ENCODE peak calls at places on chromosomes 7 and 10, in eight cellular contexts. K is Peyer's patch; X is iPS DF 6.9; O is lower lobe of right lung; F is ovary; E is body of pancreas; I is CD8-positive, alpha-beta T cell; J is heart left ventricle. P is an unnamed sample.
A peak's percentile ranks its signal among the peaks of the same experiment; 100 is the strongest.

GRCh38 chr10:122853665-122854313 is 8.1 kb upstream of the CUZD1 start:
- DNase-seq in X (no peak), F (no peak), J (no peak), E (no peak), K (no peak), O (no peak), I (no peak), P (no peak)

GRCh38 chr7:6615853-6616555 is 594 bp downstream of the ZNF853 start:
- DNase-seq in X (no peak), E (peak; percentile 57), F (peak; percentile 56), O (peak; percentile 52), K (no peak), J (no peak), I (no peak), P (no peak)

GRCh38 chr10:79286318-79286951 is 60.8 kb upstream of the PPIF start:
- DNase-seq in K (peak; percentile 96), J (peak; percentile 74), I (peak; percentile 53), E (peak; percentile 48), O (peak; percentile 92), X (no peak), F (peak; percentile 80), P (peak; percentile 78)

GRCh38 chr7:90816511-90817142 is 220.5 kb downstream of the CDK14 start:
- DNase-seq in X (no peak), E (no peak), O (no peak), J (no peak), K (no peak), F (no peak), I (no peak), P (no peak)

GRCh38 chr7:130216750-130217149 is 9.1 kb downstream of the SSMEM1 start:
- DNase-seq in X (no peak), K (no peak), F (no peak), E (no peak), I (no peak), O (no peak), J (no peak), P (no peak)

GRCh38 chr7:33868151-33868550 is 37.2 kb upstream of the BMPER start:
- DNase-seq in I (no peak), O (no peak), K (no peak), F (no peak), E (no peak), J (no peak), X (no peak), P (no peak)

GRCh38 chr7:85287126-85287825 is 100.4 kb upstream of the SEMA3D start:
- DNase-seq in J (no peak), K (no peak), O (no peak), X (no peak), F (no peak), I (no peak), E (no peak), P (no peak)

GRCh38 chr10:104501864-104502579 is 139.1 kb upstream of the SORCS3 start:
- DNase-seq in I (no peak), O (no peak), X (no peak), J (no peak), F (no peak), K (no peak), E (no peak), P (no peak)

GRCh38 chr7:77482015-77482414 is 55.1 kb upstream of the PTPN12 start:
- DNase-seq in K (peak; percentile 71), X (no peak), F (no peak), J (no peak), O (peak; percentile 67), E (peak; percentile 67), I (no peak), P (no peak)

GRCh38 chr10:47261121-47261520 is 38.9 kb upstream of the GDF10 start:
- DNase-seq in J (no peak), F (no peak), X (no peak), I (no peak), E (no peak), O (no peak), K (peak; percentile 80), P (peak; percentile 43)

GRCh38 chr10:70350501-70350900 is 31.9 kb downstream of the LRRC20 start:
- DNase-seq in I (no peak), F (no peak), O (no peak), K (no peak), X (no peak), E (no peak), J (no peak), P (no peak)

GRCh38 chr7:128100225-128100948 is 69.2 kb upstream of the LRRC4 start:
- DNase-seq in O (no peak), F (no peak), E (no peak), I (no peak), K (no peak), J (no peak), X (no peak), P (no peak)

GRCh38 chr7:119711104-119711503 is 561.9 kb upstream of the KCND2 start:
- DNase-seq in K (no peak), J (no peak), O (no peak), F (no peak), I (no peak), X (no peak), E (no peak), P (no peak)

GRCh38 chr10:27223964-27224363 is 16.6 kb downstream of the ACBD5 start:
- DNase-seq in E (peak; percentile 55), X (no peak), F (peak; percentile 27), O (no peak), J (no peak), I (peak; percentile 13), K (peak; percentile 74), P (peak; percentile 56)

GRCh38 chr10:77613476-77614130 is 24.0 kb downstream of the KCNMA1 start:
- DNase-seq in I (no peak), F (no peak), K (no peak), E (no peak), X (no peak), O (no peak), J (no peak), P (no peak)

GRCh38 chr7:32761451-32762320 is 129.9 kb downstream of the KBTBD2 start:
- DNase-seq in K (no peak), J (no peak), X (no peak), I (no peak), E (no peak), F (no peak), O (no peak), P (no peak)

GRCh38 chr10:75410135-75410787 is 8.7 kb upstream of the ZNF503 start:
- DNase-seq in O (no peak), X (no peak), I (no peak), F (peak; percentile 43), E (no peak), K (no peak), J (no peak), P (no peak)

DNA sequence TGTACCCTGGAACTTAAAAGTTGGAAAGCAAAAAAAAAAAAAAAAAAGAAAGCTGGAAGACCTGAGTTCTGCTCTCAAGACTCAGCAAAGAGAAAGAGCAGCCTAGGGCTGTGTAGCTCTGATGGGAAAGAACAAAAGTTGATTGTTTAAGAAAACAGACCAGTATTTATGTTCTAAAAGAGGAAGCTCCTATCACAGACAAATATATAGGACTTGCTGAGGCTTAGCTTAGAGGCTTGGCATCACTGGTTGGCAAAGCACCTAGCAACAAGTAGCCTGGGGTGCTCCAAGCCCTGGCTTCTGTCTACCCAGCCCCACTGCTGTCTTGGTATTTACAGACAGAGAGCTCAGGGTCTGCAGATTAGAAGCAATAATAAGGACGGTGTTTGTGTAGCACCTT is 36.8 kb upstream of the CCDC3 start:
- DNase-seq in I (no peak), J (no peak), O (no peak), E (no peak), F (no peak), X (no peak), K (no peak), P (no peak)
- H3K27me3 ChIP-seq in I (no peaks in the 10 kb centered on the region), J (peaks cover 7% of the 10 kb centered on the region), O (no peaks in the 10 kb centered on the region), E (no peaks in the 10 kb centered on the region), F (no peaks in the 10 kb centered on the region), X (no peaks in the 10 kb centered on the region), K (no peaks in the 10 kb centered on the region), P (no peaks in the 10 kb centered on the region)

GRCh38 chr7:86328801-86329433 is 314.8 kb upstream of the GRM3 start:
- DNase-seq in F (no peak), J (no peak), O (no peak), I (no peak), E (no peak), X (no peak), K (no peak), P (no peak)

GRCh38 chr7:86320886-86321285 is 322.8 kb upstream of the GRM3 start:
- DNase-seq in X (no peak), F (no peak), K (no peak), O (no peak), I (no peak), J (no peak), E (no peak), P (no peak)

DNA sequence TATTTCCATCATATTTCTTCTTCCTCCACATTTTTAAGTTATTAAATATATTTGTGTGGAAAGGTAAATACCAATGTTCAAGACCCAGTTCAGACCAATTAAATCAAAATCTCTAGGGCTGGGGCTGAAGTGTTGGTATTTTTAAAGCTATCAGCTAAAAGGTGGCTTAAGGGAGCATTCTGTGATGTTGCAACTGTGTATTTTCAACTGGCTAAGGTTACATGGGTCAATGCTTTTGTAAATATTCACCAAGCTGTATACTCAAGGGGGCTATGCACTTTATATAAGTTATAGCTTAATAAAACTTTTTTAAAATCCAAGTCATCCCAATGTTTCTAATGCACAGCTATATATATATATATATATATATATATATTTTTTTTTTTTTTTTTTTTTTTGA is 316.9 kb upstream of the GRM3 start:
- DNase-seq in X (no peak), F (no peak), O (no peak), K (no peak), E (no peak), I (no peak), J (no peak), P (no peak)
- H3K4me3 ChIP-seq in X (no peak overlapping the region), F (no peak overlapping the region), O (no peak overlapping the region), K (no peak overlapping the region), E (no peak overlapping the region), I (no peak overlapping the region), J (no peak overlapping the region), P (no peak overlapping the region)

GRCh38 chr10:132836248-132836831 is 50.4 kb upstream of the NKX6-2 start:
- DNase-seq in J (peak; percentile 60), F (no peak), X (no peak), I (no peak), O (no peak), E (peak; percentile 40), K (peak; percentile 40), P (no peak)

GRCh38 chr10:132837905-132838304 is 52.0 kb upstream of the NKX6-2 start:
- DNase-seq in X (no peak), F (no peak), I (no peak), K (peak; percentile 37), J (no peak), O (no peak), E (no peak), P (no peak)

GRCh38 chr10:132836832-132837540 is 51.0 kb upstream of the NKX6-2 start:
- DNase-seq in X (no peak), E (peak; percentile 42), K (peak; percentile 53), I (no peak), J (no peak), O (no peak), F (no peak), P (peak; percentile 23)

GRCh38 chr10:132839061-132839460 is 53.1 kb upstream of the NKX6-2 start:
- DNase-seq in X (no peak), F (no peak), I (no peak), K (no peak), O (no peak), J (no peak), E (no peak), P (no peak)

GRCh38 chr10:132838346-132838970 is 52.5 kb upstream of the NKX6-2 start:
- DNase-seq in O (no peak), I (no peak), E (no peak), J (no peak), F (no peak), X (no peak), K (peak; percentile 31), P (no peak)
- H3K27me3 ChIP-seq in O (peaks cover 37% of the 10 kb centered on the region), I (peaks cover 2% of the 10 kb centered on the region), E (no peaks in the 10 kb centered on the region), J (peaks cover 29% of the 10 kb centered on the region), F (no peaks in the 10 kb centered on the region), X (no peaks in the 10 kb centered on the region), K (no peaks in the 10 kb centered on the region), P (no peaks in the 10 kb centered on the region)

GRCh38 chr7:28904539-28905143 is 53.5 kb downstream of the TRIL start:
- DNase-seq in E (no peak), J (no peak), K (no peak), F (no peak), O (no peak), I (no peak), X (no peak), P (no peak)
- H3K4me3 ChIP-seq in E (no peak overlapping the region), J (no peak overlapping the region), K (no peak overlapping the region), F (no peak overlapping the region), O (peak overlapping the region; percentile 38), I (no peak overlapping the region), X (no peak overlapping the region), P (no peak overlapping the region)